ENCODE peak calls at places on chromosomes 11 and 22, in ten cellular contexts. F, J, H, B, T, K, S, Q, P and V are unnamed samples.

GRCh38 chr11:44732564-44732963 is 5.8 kb downstream of the TSPAN18 start:
- DNase-seq in B (no peak), K (no peak), T (no peak), S (no peak), P (no peak), H (no peak), F (no peak), J (no peak), Q (no peak), V (no peak)

GRCh38 chr22:46031066-46031465 is 54.1 kb upstream of the WNT7B start:
- DNase-seq in P (no peak), B (no peak), H (no peak), T (peak), K (no peak), F (peak), S (no peak), Q (no peak), J (no peak), V (no peak)

GRCh38 chr11:1130276-1131032 is 27.3 kb upstream of the MUC5AC start:
- DNase-seq in F (no peak), K (no peak), B (no peak), T (no peak), Q (no peak), P (no peak), J (no peak), S (no peak), H (no peak), V (no peak)

GRCh38 chr22:40189979-40190378 is 12.3 kb downstream of the TNRC6B start:
- DNase-seq in P (no peak), Q (no peak), F (no peak), H (no peak), J (no peak), T (no peak), B (peak), K (peak), S (no peak), V (no peak)

GRCh38 chr11:72263363-72263762 is 19.4 kb upstream of the PHOX2A start:
- DNase-seq in F (no peak), K (peak), B (peak), P (no peak), T (no peak), S (no peak), Q (no peak), H (no peak), J (peak), V (no peak)

GRCh38 chr22:29717789-29718188 is 2.0 kb upstream of the CABP7 start:
- DNase-seq in Q (no peak), K (no peak), J (no peak), P (no peak), F (no peak), T (no peak), B (no peak), H (no peak), S (no peak), V (no peak)

GRCh38 chr11:46557684-46558151 is 36.1 kb downstream of the AMBRA1 start:
- DNase-seq in K (peak), H (peak), B (peak), P (no peak), T (no peak), J (no peak), Q (no peak), S (no peak), F (no peak), V (peak)

GRCh38 chr22:49039625-49040024 is 788.0 kb downstream of the BRD1 start:
- DNase-seq in K (no peak), H (no peak), J (no peak), S (no peak), B (no peak), Q (no peak), F (no peak), P (peak), T (no peak), V (no peak)

GRCh38 chr11:112278803-112279202 is 18.1 kb upstream of the PLET1 start:
- DNase-seq in B (no peak), J (no peak), P (no peak), S (no peak), F (no peak), T (no peak), K (no peak), Q (no peak), H (no peak), V (no peak)

GRCh38 chr11:111633248-111633647 is 31.0 kb downstream of the SIK2 start:
- DNase-seq in K (no peak), T (no peak), F (no peak), J (no peak), B (no peak), P (no peak), H (peak), Q (no peak), S (no peak), V (no peak)

GRCh38 chr11:15651782-15652181 is 537.1 kb downstream of the INSC start:
- DNase-seq in K (no peak), F (no peak), Q (no peak), T (no peak), S (no peak), P (no peak), J (no peak), H (no peak), B (no peak), V (no peak)

GRCh38 chr11:105935791-105936190 is 86.2 kb downstream of the MSANTD4 start:
- DNase-seq in J (no peak), K (peak), Q (no peak), B (peak), P (no peak), S (no peak), F (no peak), T (no peak), H (no peak), V (peak)

GRCh38 chr11:126843096-126843495 is 157.5 kb downstream of the KIRREL3 start:
- DNase-seq in T (no peak), P (no peak), S (no peak), H (no peak), K (no peak), F (no peak), Q (no peak), B (no peak), J (no peak), V (no peak)

GRCh38 chr11:109421981-109422590 is at the start of gene C11orf87:
- DNase-seq in B (no peak), Q (no peak), P (no peak), F (peak), J (no peak), T (no peak), K (no peak), S (peak), H (peak), V (no peak)

GRCh38 chr11:66371627-66372415 is at the start of gene SLC29A2:
- DNase-seq in T (no peak), K (no peak), H (peak), F (peak), P (peak), J (peak), Q (peak), S (peak), B (no peak), V (peak)

GRCh38 chr11:71381781-71382505 is 66.2 kb downstream of the DHCR7 start:
- DNase-seq in P (no peak), B (no peak), S (no peak), J (no peak), K (no peak), F (no peak), Q (no peak), H (no peak), T (no peak), V (no peak)

GRCh38 chr22:38284042-38284402 is 11.2 kb upstream of the TMEM184B start:
- DNase-seq in H (peak), S (no peak), J (no peak), K (peak), F (no peak), P (no peak), B (peak), T (peak), Q (peak), V (no peak)

GRCh38 chr11:57072640-57073039 is 83.9 kb downstream of the OR5AK2 start:
- DNase-seq in S (no peak), Q (no peak), T (no peak), J (no peak), B (peak), K (peak), H (peak), P (no peak), F (no peak), V (peak)

GRCh38 chr11:14585438-14585837 is 58.2 kb upstream of the PDE3B start:
- DNase-seq in P (no peak), F (no peak), S (no peak), B (no peak), K (no peak), J (no peak), H (no peak), T (no peak), Q (no peak), V (no peak)

GRCh38 chr11:65590240-65590738 is 5.3 kb downstream of the KCNK7 start:
- DNase-seq in F (no peak), T (no peak), S (no peak), B (no peak), Q (no peak), K (peak), H (no peak), P (peak), J (no peak), V (no peak)

GRCh38 chr11:125701858-125702621 is 21.4 kb upstream of the ACRV1 start:
- DNase-seq in F (no peak), Q (no peak), T (no peak), K (no peak), B (no peak), H (no peak), S (no peak), J (peak), P (no peak), V (no peak)

GRCh38 chr11:35061516-35062440 is 77.2 kb upstream of the CD44 start:
- DNase-seq in F (no peak), Q (no peak), K (no peak), H (no peak), J (no peak), T (no peak), S (no peak), P (no peak), B (no peak), V (no peak)

GRCh38 chr11:95593101-95593500 is 196.5 kb downstream of the FAM76B start:
- DNase-seq in P (no peak), J (no peak), F (no peak), T (peak), Q (no peak), H (peak), B (no peak), K (peak), S (no peak), V (no peak)

GRCh38 chr22:47171441-47172221 is 409.2 kb downstream of the TBC1D22A start:
- DNase-seq in H (no peak), B (no peak), P (peak), F (peak), Q (no peak), J (no peak), S (no peak), T (no peak), K (no peak), V (no peak)

GRCh38 chr11:107275632-107276031 is 182.0 kb downstream of the CWF19L2 start:
- DNase-seq in K (no peak), T (no peak), J (no peak), Q (no peak), S (no peak), B (no peak), P (no peak), H (no peak), F (no peak), V (no peak)

GRCh38 chr11:135027461-135027860 is 615.4 kb upstream of the B3GAT1 start:
- DNase-seq in T (no peak), S (peak), K (peak), H (peak), J (peak), Q (peak), P (no peak), F (no peak), B (no peak), V (no peak)

GRCh38 chr11:71580057-71581003 is 2.3 kb downstream of the KRTAP5-11 start:
- DNase-seq in Q (peak), S (peak), B (peak), P (no peak), F (no peak), J (peak), K (peak), H (peak), T (peak), V (peak)

GRCh38 chr11:64078294-64078693 is 42.6 kb downstream of the FLRT1 start:
- DNase-seq in K (no peak), P (no peak), T (no peak), J (no peak), B (no peak), S (no peak), F (no peak), Q (no peak), H (no peak), V (no peak)
- TF ChIP-seq CTCF in K (no peak), P (no peak), T (no peak), J (no peak), B (no peak), S (no peak), F (no peak), Q (no peak), H (no peak), V (no peak)

DNA sequence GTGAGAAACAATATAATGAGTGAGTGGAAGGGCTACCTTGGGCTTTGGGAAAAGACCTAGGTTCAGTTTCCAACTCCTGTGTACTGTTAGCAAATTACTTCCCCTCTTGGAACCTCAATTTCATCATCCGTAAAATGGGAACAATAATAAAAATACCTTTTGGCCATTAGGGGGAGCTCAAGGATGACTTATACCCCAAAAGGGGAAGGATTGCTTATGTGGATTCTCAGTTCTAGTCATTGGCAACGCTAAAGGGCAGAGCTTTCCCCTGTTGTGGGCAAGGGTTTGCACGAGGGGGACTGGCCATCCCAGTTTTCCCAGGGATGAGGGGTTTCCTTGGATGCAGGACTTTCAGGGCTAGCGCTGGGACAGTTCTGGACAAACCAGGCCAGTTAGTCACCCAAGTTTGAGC is 3.1 kb upstream of the COMMD9 start:
- DNase-seq in J (peak), H (peak), F (no peak), S (no peak), Q (no peak), K (peak), T (no peak), P (no peak), B (peak), V (peak)
- TF ChIP-seq CTCF in J (peak), H (peak), F (peak), S (no peak), Q (peak), K (peak), T (peak), P (peak), B (peak), V (no peak)

GRCh38 chr11:131389582-131389981 is 19.2 kb downstream of the NTM start:
- DNase-seq in B (no peak), Q (no peak), S (no peak), J (no peak), H (no peak), P (no peak), K (no peak), F (no peak), T (no peak), V (no peak)

GRCh38 chr11:131397666-131398065 is 27.3 kb downstream of the NTM start:
- DNase-seq in T (no peak), S (no peak), K (no peak), F (no peak), J (no peak), B (no peak), Q (no peak), P (no peak), H (no peak), V (no peak)

GRCh38 chr11:131391161-131391560 is 20.7 kb downstream of the NTM start:
- DNase-seq in T (no peak), F (no peak), B (no peak), H (no peak), S (no peak), K (no peak), J (no peak), Q (no peak), P (no peak), V (no peak)

GRCh38 chr11:131392528-131393255 is 22.3 kb downstream of the NTM start:
- DNase-seq in H (peak), Q (no peak), B (no peak), K (no peak), T (no peak), J (peak), F (no peak), P (no peak), S (no peak), V (no peak)
- TF ChIP-seq CTCF in H (peak), Q (no peak), B (peak), K (no peak), T (no peak), J (no peak), F (no peak), P (no peak), S (no peak), V (no peak)

GRCh38 chr11:115303929-115304328 is 200.3 kb downstream of the CADM1 start:
- DNase-seq in Q (no peak), S (no peak), B (no peak), T (no peak), K (no peak), F (no peak), J (no peak), H (no peak), P (no peak), V (no peak)
- TF ChIP-seq CTCF in Q (no peak), S (no peak), B (no peak), T (no peak), K (no peak), F (no peak), J (no peak), H (no peak), P (no peak), V (no peak)

DNA sequence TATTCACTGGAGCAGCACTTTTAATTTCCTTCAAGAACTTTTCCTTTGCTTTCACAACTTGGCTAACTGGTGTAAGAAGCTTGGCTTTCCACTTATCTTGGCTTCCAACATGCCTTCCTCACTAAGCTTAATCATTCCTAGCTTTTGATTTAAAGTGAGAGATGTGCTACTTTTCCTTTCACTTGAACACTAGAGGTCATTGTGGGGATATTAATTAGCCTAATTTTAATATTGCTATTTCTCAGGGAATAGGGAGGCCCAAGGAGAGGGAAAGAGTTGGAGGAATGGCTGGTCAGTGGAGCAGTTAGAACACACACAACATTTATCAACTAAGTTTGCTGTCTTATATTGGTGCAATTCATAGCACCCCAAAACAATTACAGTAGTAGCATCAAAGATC is 24.6 kb upstream of the CCDC90B start:
- DNase-seq in J (no peak), S (no peak), H (no peak), P (no peak), Q (no peak), F (no peak), T (no peak), B (no peak), K (no peak), V (no peak)
- TF ChIP-seq CTCF in J (no peak), S (no peak), H (no peak), P (no peak), Q (no peak), F (no peak), T (no peak), B (no peak), K (no peak), V (no peak)

DNA sequence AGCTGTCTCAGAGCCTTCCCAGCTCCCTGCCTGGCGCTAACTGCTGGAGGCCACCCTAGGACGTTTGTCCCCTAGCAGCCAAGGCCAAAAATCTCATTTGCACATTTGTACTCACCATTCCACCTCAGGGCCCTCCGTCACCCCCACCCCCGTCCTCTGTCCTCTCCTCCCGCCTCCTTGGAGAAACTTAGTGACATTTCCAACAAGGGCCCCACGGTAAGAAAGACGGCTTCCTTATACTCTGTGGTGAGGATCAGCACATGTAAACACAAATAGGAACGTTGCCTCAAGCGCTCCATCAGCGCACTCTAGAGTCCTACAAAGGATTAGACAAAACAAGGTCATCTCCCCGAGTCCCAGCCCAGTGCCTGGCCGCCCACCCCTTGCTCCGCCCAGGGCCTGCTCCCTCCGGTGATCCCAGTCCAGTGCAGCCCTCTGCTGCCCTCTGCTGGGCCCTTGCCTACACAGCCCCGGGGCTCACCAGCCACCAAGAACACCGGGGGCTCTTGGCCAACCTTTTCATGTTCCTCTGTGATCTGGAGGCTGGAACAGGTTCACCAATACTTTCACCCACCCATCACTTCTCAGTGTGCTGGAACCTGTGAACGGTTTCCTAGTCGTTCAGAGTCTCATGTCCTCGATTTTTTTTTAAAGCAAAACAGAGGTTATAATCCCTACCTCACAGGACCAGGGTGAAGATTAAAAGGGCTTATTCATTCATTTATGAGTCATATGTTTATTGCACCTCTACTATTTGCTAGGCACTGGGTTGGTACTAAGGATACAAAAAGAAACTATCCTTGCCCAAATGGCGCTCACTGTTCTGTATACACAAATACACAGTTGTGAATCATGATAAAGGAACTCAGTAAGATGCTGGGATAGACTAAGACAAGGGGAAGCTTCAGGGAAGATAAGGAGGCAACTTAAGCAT is 15.2 kb upstream of the CTR9 start:
- DNase-seq in F (peak), J (peak), B (peak), S (peak), P (peak), K (peak), H (peak), T (peak), Q (peak), V (peak)
- TF ChIP-seq CTCF in F (peak), J (peak), B (peak), S (peak), P (peak), K (peak), H (peak), T (peak), Q (peak), V (peak)

DNA sequence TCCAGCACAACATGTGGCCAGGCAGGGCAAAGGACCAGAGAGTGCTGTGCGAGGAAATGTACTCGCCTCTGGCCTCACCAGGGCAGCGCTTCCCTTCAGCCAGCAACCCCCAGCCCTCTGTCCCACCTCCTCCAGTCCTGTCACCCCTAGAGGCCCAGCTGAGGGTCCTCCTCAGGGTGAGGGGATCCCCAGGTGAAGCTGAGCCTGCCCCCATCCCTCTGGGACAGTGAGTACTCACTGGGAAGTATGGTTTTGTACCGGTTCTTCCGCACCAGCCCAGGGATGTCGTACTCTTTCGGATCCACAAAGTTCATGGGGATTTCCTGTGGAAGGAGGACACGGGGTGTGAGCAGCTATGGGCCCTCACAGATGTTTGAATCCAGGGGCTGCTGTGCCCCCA is 11.7 kb upstream of the IGSF22 start:
- DNase-seq in K (no peak), F (no peak), J (no peak), B (no peak), T (no peak), H (no peak), S (no peak), P (no peak), Q (no peak), V (no peak)
- TF ChIP-seq CTCF in K (no peak), F (no peak), J (no peak), B (no peak), T (no peak), H (no peak), S (no peak), P (no peak), Q (no peak), V (no peak)

DNA sequence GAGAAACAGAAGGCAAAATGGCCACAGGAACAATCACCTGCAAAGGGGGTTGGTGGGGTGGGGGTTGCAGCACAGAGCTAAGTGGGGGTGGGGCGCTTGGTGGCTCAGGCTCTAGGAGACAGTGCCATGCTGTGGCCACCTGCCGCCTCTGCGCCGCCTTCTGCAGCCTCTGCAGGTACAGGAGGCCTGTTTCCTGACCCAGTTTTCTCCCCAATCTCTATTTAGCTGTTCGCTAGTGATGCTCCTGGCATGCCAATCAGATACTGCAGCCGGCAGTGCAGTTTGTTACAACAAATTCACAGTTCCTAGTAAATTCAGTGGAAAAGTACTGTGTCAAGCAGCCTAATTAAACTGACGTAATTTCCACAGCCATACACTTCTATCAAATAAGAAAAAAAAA is 106.4 kb downstream of the SERGEF start:
- DNase-seq in Q (no peak), K (no peak), S (peak), F (peak), J (peak), P (no peak), H (peak), T (no peak), B (no peak), V (peak)
- TF ChIP-seq CTCF in Q (peak), K (peak), S (peak), F (peak), J (no peak), P (no peak), H (peak), T (no peak), B (peak), V (peak)

GRCh38 chr22:36998620-36999351 is 20.5 kb downstream of the TST start:
- DNase-seq in J (no peak), F (no peak), K (peak), T (no peak), Q (no peak), P (no peak), S (no peak), H (no peak), B (peak), V (no peak)
- TF ChIP-seq CTCF in J (peak), F (no peak), K (no peak), T (no peak), Q (no peak), P (no peak), S (no peak), H (peak), B (peak), V (no peak)